ENCODE peak calls at places on chromosomes 3 and 15, in seven cellular contexts. E, Z, K, S, W, P and Y are unnamed samples.

GRCh38 chr15:66126057-66126855 is 127.3 kb downstream of the MEGF11 start:
- DNase-seq in W (no peak), E (no peak), K (peak; percentile 4), P (no peak), S (no peak), Z (no peak), Y (peak; percentile 19)

GRCh38 chr3:122758877-122759670 is 34.6 kb downstream of the HSPBAP1 start:
- DNase-seq in Z (no peak), S (no peak), K (no peak), E (no peak), P (peak; percentile 15), W (no peak), Y (no peak)

GRCh38 chr15:33021806-33022389 is 172.6 kb downstream of the FMN1 start:
- DNase-seq in E (peak; percentile 50), S (no peak), K (peak; percentile 20), Z (no peak), W (peak; percentile 59), P (peak; percentile 86), Y (peak; percentile 41)

GRCh38 chr15:99120050-99120777 is 15.3 kb downstream of the SYNM start:
- DNase-seq in Z (peak; percentile 27), S (no peak), E (no peak), K (no peak), W (no peak), P (no peak), Y (no peak)

GRCh38 chr3:15681668-15682067 is 80.1 kb downstream of the BTD start:
- DNase-seq in Z (no peak), W (no peak), K (no peak), S (no peak), E (no peak), P (no peak), Y (no peak)

GRCh38 chr3:17118771-17119170 is 234.0 kb downstream of the PLCL2 start:
- DNase-seq in Z (no peak), W (no peak), E (no peak), S (no peak), K (no peak), P (no peak), Y (no peak)

GRCh38 chr15:35362195-35362829 is 183.7 kb downstream of the DPH6 start:
- DNase-seq in P (peak; percentile 86), W (no peak), S (no peak), K (no peak), Z (no peak), E (no peak), Y (no peak)

GRCh38 chr3:151581046-151581445 is 120.2 kb upstream of the IGSF10 start:
- DNase-seq in S (no peak), P (peak; percentile 62), Z (no peak), E (no peak), W (peak; percentile 32), K (no peak), Y (no peak)

GRCh38 chr3:81592101-81592500 is 169.3 kb downstream of the GBE1 start:
- DNase-seq in W (peak; percentile 4), P (peak; percentile 34), E (peak; percentile 3), K (no peak), Z (no peak), S (no peak), Y (no peak)

GRCh38 chr3:86990171-86990733 is 697 bp downstream of the VGLL3 start:
- DNase-seq in W (peak; percentile 60), Z (peak; percentile 71), K (no peak), E (no peak), P (peak; percentile 42), S (no peak), Y (no peak)

GRCh38 chr3:154122096-154122911 is 1.1 kb downstream of the ARHGEF26 start:
- DNase-seq in E (no peak), K (peak; percentile 44), P (peak; percentile 13), W (peak; percentile 48), S (no peak), Z (no peak), Y (peak; percentile 41)

GRCh38 chr15:40957581-40958051 is 4.3 kb downstream of the CHAC1 start:
- DNase-seq in S (no peak), E (no peak), W (no peak), K (no peak), P (no peak), Z (peak; percentile 73), Y (peak; percentile 86)

GRCh38 chr3:78610462-78611125 is 1157.2 kb downstream of the ROBO1 start:
- DNase-seq in S (no peak), K (no peak), W (no peak), Z (no peak), P (peak; percentile 53), E (peak; percentile 34), Y (no peak)

GRCh38 chr3:100316656-100317069 is 17.9 kb upstream of the NIT2 start:
- DNase-seq in K (no peak), S (no peak), P (peak; percentile 82), Z (no peak), W (peak; percentile 53), E (peak; percentile 35), Y (no peak)

GRCh38 chr3:30135190-30135589 is 471.2 kb upstream of the TGFBR2 start:
- DNase-seq in E (no peak), P (peak; percentile 28), K (no peak), W (no peak), S (no peak), Z (no peak), Y (no peak)

GRCh38 chr3:10011644-10012043 is 14.6 kb upstream of the FANCD2 start:
- DNase-seq in P (no peak), Z (no peak), K (no peak), W (no peak), E (no peak), S (no peak), Y (no peak)

GRCh38 chr3:187807086-187807862 is 62.0 kb upstream of the BCL6 start:
- DNase-seq in K (no peak), E (peak; percentile 83), Z (no peak), S (no peak), W (peak; percentile 37), P (peak; percentile 59), Y (no peak)

GRCh38 chr15:29309139-29309538 is 39.5 kb upstream of the NSMCE3 start:
- DNase-seq in Z (no peak), P (no peak), W (no peak), S (peak; percentile 23), E (no peak), K (no peak), Y (no peak)

GRCh38 chr15:32877201-32877600 is 159.4 kb downstream of the GREM1 start:
- DNase-seq in P (no peak), K (no peak), W (no peak), S (no peak), Z (no peak), E (no peak), Y (no peak)